ENCODE peak calls at places on chromosomes 2 and 18, in four cellular contexts. H is left ventricle myocardium inferior, T is neural progenitor cell, Y is tibial nerve. B is an unnamed sample.

GRCh38 chr2:228417526-228417925 is 236.0 kb upstream of the SPHKAP start:
- DNase-seq in H (no peak), T (no peak), Y (no peak), B (no peak)

GRCh38 chr2:195620499-195620898 is 36.5 kb upstream of the SLC39A10 start:
- DNase-seq in H (no peak), T (no peak), Y (no peak), B (no peak)

GRCh38 chr2:211408485-211408884 is 852.1 kb downstream of the CPS1 start:
- DNase-seq in H (no peak), T (peak; percentile 15), Y (no peak), B (no peak)

GRCh38 chr2:174761837-174762236 is 2.4 kb downstream of the CHRNA1 start:
- DNase-seq in H (no peak), T (no peak), Y (no peak), B (no peak)

GRCh38 chr2:121777699-121778058 is 22.2 kb downstream of the TSN start:
- DNase-seq in H (no peak), T (no peak), Y (no peak), B (no peak)

GRCh38 chr2:165328272-165328671 is 89.1 kb downstream of the SCN2A start:
- DNase-seq in H (no peak), T (no peak), Y (no peak), B (no peak)

GRCh38 chr2:1593371-1594205 is 150.7 kb downstream of the PXDN start:
- DNase-seq in H (peak; percentile 46), T (peak; percentile 53), Y (no peak), B (no peak)

GRCh38 chr2:200963129-200963917 is at the start of gene ORC2:
- DNase-seq in H (peak; percentile 93), T (peak; percentile 97), Y (peak; percentile 93), B (peak; percentile 63)

GRCh38 chr2:10547011-10547410 is 98.9 kb upstream of the ODC1 start:
- DNase-seq in H (no peak), T (no peak), Y (no peak), B (no peak)

GRCh38 chr2:24917086-24917485 is 3.0 kb downstream of the ADCY3 start:
- DNase-seq in H (no peak), T (no peak), Y (no peak), B (no peak)

GRCh38 chr2:172339431-172340010 is 87.9 kb upstream of the ITGA6 start:
- DNase-seq in H (no peak), T (peak; percentile 6), Y (no peak), B (no peak)

GRCh38 chr2:196293751-196294486 is 122.5 kb upstream of the STK17B start:
- DNase-seq in H (no peak), T (no peak), Y (no peak), B (no peak)

GRCh38 chr18:48623468-48624220 is 84.8 kb downstream of the CTIF start:
- DNase-seq in H (no peak), T (no peak), Y (no peak), B (no peak)

GRCh38 chr2:71618327-71619113 is 165.2 kb downstream of the DYSF start:
- DNase-seq in H (no peak), T (no peak), Y (peak; percentile 2), B (no peak)

GRCh38 chr2:23385748-23386421 is 906 bp downstream of the KLHL29 start:
- DNase-seq in H (peak; percentile 33), T (peak; percentile 60), Y (no peak), B (no peak)

GRCh38 chr2:18301421-18302139 is 258.9 kb downstream of the RDH14 start:
- DNase-seq in H (no peak), T (no peak), Y (no peak), B (no peak)

GRCh38 chr2:69291004-69291650 is 95.9 kb downstream of the GFPT1 start:
- DNase-seq in H (no peak), T (no peak), Y (peak; percentile 60), B (no peak)

GRCh38 chr2:230137902-230138539 is 69.3 kb upstream of the SLC16A14 start:
- DNase-seq in H (no peak), T (no peak), Y (no peak), B (no peak)

GRCh38 chr2:21256006-21256405 is 132.2 kb downstream of the TDRD15 start:
- DNase-seq in H (no peak), T (peak; percentile 60), Y (peak; percentile 73), B (no peak)

GRCh38 chr2:207131634-207132418 is 33.9 kb downstream of the KLF7 start:
- DNase-seq in H (no peak), T (no peak), Y (no peak), B (no peak)

GRCh38 chr2:71684226-71685072 is 231.1 kb downstream of the DYSF start:
- DNase-seq in H (no peak), T (no peak), Y (no peak), B (no peak)

GRCh38 chr2:82998770-82999169 is 1460.3 kb downstream of the SUCLG1 start:
- DNase-seq in H (no peak), T (no peak), Y (no peak), B (no peak)

GRCh38 chr2:128424806-128425205 is 106.1 kb upstream of the HS6ST1 start:
- DNase-seq in H (no peak), T (peak; percentile 35), Y (no peak), B (no peak)

GRCh38 chr2:220077488-220077887 is 450.1 kb downstream of the SLC4A3 start:
- DNase-seq in H (no peak), T (peak; percentile 68), Y (peak; percentile 27), B (no peak)

GRCh38 chr18:56919190-56919589 is 227.7 kb upstream of the BOD1L2 start:
- DNase-seq in H (no peak), T (no peak), Y (no peak), B (no peak)

GRCh38 chr18:22987547-22988182 is 54.5 kb downstream of the RBBP8 start:
- DNase-seq in H (no peak), T (no peak), Y (no peak), B (no peak)

GRCh38 chr2:169513926-169514325 is 4.4 kb downstream of the KLHL41 start:
- DNase-seq in H (no peak), T (no peak), Y (no peak), B (no peak)

GRCh38 chr2:145752091-145752806 is 1232.3 kb upstream of the ZEB2 start:
- DNase-seq in H (no peak), T (peak; percentile 74), Y (peak; percentile 48), B (no peak)

GRCh38 chr2:36058953-36059352 is 296.6 kb upstream of the CRIM1 start:
- DNase-seq in H (no peak), T (no peak), Y (no peak), B (no peak)

GRCh38 chr2:113164234-113164929 is 9.4 kb upstream of the PSD4 start:
- DNase-seq in H (no peak), T (no peak), Y (no peak), B (no peak)

GRCh38 chr18:78605255-78605654 is 374.4 kb upstream of the SALL3 start:
- DNase-seq in H (no peak), T (no peak), Y (no peak), B (no peak)

GRCh38 chr18:58605027-58606020 is 23.6 kb downstream of the ALPK2 start:
- DNase-seq in H (no peak), T (no peak), Y (no peak), B (no peak)

GRCh38 chr18:51668632-51669031 is 471.2 kb upstream of the MEX3C start:
- DNase-seq in H (no peak), T (peak; percentile 48), Y (no peak), B (no peak)

GRCh38 chr2:104547251-104547650 is 306.7 kb upstream of the POU3F3 start:
- DNase-seq in H (no peak), T (no peak), Y (no peak), B (no peak)

DNA sequence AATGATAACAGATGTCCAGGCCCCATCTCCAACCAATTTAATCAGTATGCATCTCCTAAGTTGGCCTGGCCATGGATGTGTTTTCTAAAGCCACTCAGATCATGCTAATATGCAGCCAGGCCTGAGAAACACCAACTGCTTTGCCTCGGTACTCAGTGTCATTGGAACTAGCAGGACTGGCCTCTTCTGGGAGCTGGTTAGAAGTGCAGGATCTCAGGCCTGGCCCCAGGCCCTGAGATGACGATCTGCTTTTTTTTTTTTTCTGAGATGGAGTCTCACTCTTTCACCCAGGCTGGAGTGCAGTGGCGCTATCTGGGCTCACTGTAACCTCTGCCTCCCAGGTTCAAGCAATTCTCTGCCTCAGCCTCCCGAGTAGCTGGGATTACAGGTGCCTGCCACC is 69.1 kb downstream of the IRS1 start:
- DNase-seq in H (no peak), T (peak; percentile 42), Y (no peak), B (no peak)
- TF ChIP-seq CTCF in H (peak; percentile 45), T (peak; percentile 15), Y (no peak), B (no peak)

DNA sequence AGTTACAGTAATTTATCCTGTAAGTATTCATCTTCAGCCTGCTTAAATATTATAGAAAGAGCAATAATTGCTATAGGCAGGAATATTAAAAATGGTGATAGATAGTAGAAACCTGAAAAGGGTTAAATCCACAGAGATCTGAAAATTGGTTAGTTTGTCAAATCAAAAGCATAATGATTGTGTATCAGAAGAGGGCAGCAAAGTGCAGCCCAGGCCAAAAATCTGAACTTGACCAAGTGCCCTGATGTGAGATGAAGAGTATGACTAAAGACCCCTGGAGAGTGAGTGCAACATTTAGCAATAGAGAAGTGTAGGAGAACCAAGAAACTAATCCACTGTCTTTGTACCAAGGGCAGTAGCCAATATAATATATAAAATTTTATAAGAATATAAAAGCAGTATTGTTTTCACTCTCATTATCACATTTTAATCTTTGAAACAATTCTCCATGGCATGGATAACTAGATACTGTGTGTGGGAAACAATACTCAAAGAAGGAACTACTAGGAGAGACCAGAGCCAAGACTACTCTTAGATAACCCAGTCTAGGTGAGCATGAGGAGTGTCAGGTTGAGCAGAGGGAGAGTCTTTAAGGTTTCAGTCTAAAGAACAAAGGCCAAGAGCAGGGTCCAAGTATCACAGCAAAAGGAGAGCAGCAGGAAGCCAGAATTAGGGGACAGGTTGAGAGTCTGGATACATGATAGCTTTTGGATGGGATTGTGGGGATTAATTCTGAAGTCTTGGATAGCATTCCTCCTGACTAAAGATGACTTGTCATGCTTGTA is 148.7 kb downstream of the CALCRL start:
- DNase-seq in H (no peak), T (no peak), Y (no peak), B (no peak)
- TF ChIP-seq CTCF in H (peak; percentile 56), T (peak; percentile 20), Y (no peak), B (no peak)

DNA sequence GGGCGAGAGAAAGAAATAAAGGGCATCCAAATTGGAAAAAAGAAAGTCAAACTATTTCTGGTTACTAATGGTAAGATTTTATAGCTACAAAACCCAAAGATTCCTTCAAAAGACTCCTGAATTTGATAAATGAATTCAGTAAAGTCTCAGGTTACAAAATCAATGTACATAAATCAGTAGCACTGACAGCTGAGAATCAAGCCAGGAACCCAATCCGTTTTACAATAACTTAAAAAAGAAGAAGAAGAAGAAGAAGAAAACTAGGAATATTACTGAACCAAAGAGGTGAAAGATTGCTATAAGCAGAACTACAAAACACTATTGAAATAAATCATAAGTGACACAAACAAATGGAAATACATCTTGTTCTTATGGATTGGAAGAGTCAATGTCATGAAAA is 291.5 kb upstream of the GULP1 start:
- DNase-seq in H (no peak), T (no peak), Y (no peak), B (no peak)
- TF ChIP-seq CTCF in H (no peak), T (no peak), Y (no peak), B (no peak)

GRCh38 chr18:44474067-44474411 is 206.6 kb upstream of the SETBP1 start:
- DNase-seq in H (no peak), T (no peak), Y (no peak), B (no peak)
- TF ChIP-seq CTCF in H (no peak), T (no peak), Y (no peak), B (no peak)

GRCh38 chr2:19769513-19769912 is 132.3 kb downstream of the TTC32 start:
- DNase-seq in H (no peak), T (no peak), Y (no peak), B (no peak)
- TF ChIP-seq CTCF in H (peak; percentile 27), T (no peak), Y (no peak), B (no peak)

B was measured in omental fat pad.